ENCODE peak calls at places on chromosome 14, in seven cellular contexts. E is tibial artery, H is Panc1, U is psoas muscle, Z is tibial nerve, L is IMR-90, F is aorta. X is an unnamed sample. For H3K27me3, the result is how much of the 10 kb centered on the place peaks cover.

GRCh38 chr14:103362780-103363179 is 22.4 kb upstream of the MARK3 start:
- DNase-seq in H (no peak), F (no peak), L (no peak), E (no peak), U (no peak), Z (no peak), X (no peak)

GRCh38 chr14:61486930-61487495 is 165.6 kb downstream of the PRKCH start:
- DNase-seq in E (no peak), U (no peak), H (no peak), L (no peak), Z (no peak), F (no peak), X (no peak)

GRCh38 chr14:69539631-69540410 is 34.9 kb downstream of the CCDC177 start:
- DNase-seq in L (peak), E (peak), H (no peak), Z (peak), F (peak), U (no peak), X (peak)

GRCh38 chr14:23079716-23080115 is 15.2 kb downstream of the ACIN1 start:
- DNase-seq in Z (no peak), U (no peak), F (no peak), L (peak), H (no peak), E (no peak), X (no peak)

GRCh38 chr14:93880025-93880820 is 46.9 kb upstream of the FAM181A start:
- DNase-seq in H (no peak), F (peak), L (no peak), U (no peak), Z (no peak), E (peak), X (no peak)

GRCh38 chr14:33307691-33308369 is 369.2 kb downstream of the NPAS3 start:
- DNase-seq in L (no peak), F (no peak), U (peak), E (peak), H (no peak), Z (peak), X (no peak)

GRCh38 chr14:99687284-99688209 is 3.4 kb downstream of the CYP46A1 start:
- DNase-seq in H (no peak), U (no peak), E (peak), L (no peak), Z (no peak), F (peak), X (no peak)

GRCh38 chr14:91114079-91115065 is 499 bp downstream of the DGLUCY start:
- DNase-seq in L (peak), H (peak), E (peak), F (peak), U (peak), Z (peak), X (peak)

GRCh38 chr14:89252887-89253532 is 164.0 kb downstream of the FOXN3 start:
- DNase-seq in U (peak), L (peak), E (peak), Z (no peak), H (no peak), F (peak), X (no peak)

GRCh38 chr14:26414933-26415332 is 182.9 kb downstream of the NOVA1 start:
- DNase-seq in Z (no peak), H (no peak), F (no peak), U (no peak), L (no peak), E (no peak), X (no peak)

GRCh38 chr14:91985008-91985407 is 37.5 kb upstream of the FBLN5 start:
- DNase-seq in Z (no peak), E (no peak), H (no peak), L (peak), U (no peak), F (no peak), X (no peak)

GRCh38 chr14:92955381-92955780 is 32.4 kb downstream of the CHGA start:
- DNase-seq in H (no peak), U (no peak), E (no peak), Z (no peak), F (peak), L (no peak), X (no peak)

GRCh38 chr14:21680072-21680471 is 6.5 kb upstream of the OR4E1 start:
- DNase-seq in E (no peak), H (no peak), F (no peak), L (peak), Z (no peak), U (no peak), X (no peak)

GRCh38 chr14:75413013-75413412 is 14.8 kb upstream of the JDP2 start:
- DNase-seq in U (no peak), E (no peak), F (no peak), H (no peak), L (no peak), Z (no peak), X (no peak)

GRCh38 chr14:103086771-103087342 is 2.8 kb downstream of the LBHD2 start:
- DNase-seq in L (no peak), F (peak), U (peak), H (no peak), Z (no peak), E (no peak), X (peak)

GRCh38 chr14:52553002-52553670 is 500 bp downstream of the GPR137C start:
- DNase-seq in H (no peak), F (peak), Z (no peak), U (peak), E (peak), L (no peak), X (peak)

GRCh38 chr14:56196274-56196673 is 78.1 kb downstream of the PELI2 start:
- DNase-seq in H (no peak), L (peak), Z (no peak), F (no peak), U (no peak), E (no peak), X (no peak)

GRCh38 chr14:22898302-22898894 is 15.4 kb downstream of the REM2 start:
- DNase-seq in L (peak), H (no peak), E (peak), F (no peak), U (no peak), Z (no peak), X (no peak)

GRCh38 chr14:88417594-88417993 is 32.1 kb downstream of the SPATA7 start:
- DNase-seq in H (no peak), L (no peak), E (no peak), F (no peak), U (no peak), Z (no peak), X (no peak)

GRCh38 chr14:31819281-31819680 is 257.8 kb upstream of the ARHGAP5 start:
- DNase-seq in F (no peak), E (no peak), Z (no peak), L (no peak), U (no peak), H (no peak), X (no peak)

GRCh38 chr14:53855574-53855973 is 101.1 kb downstream of the BMP4 start:
- DNase-seq in H (no peak), Z (no peak), L (no peak), E (no peak), U (no peak), F (no peak), X (no peak)

GRCh38 chr14:84442481-84442880 is 1087.5 kb upstream of the FLRT2 start:
- DNase-seq in E (no peak), Z (no peak), L (no peak), U (no peak), H (no peak), F (no peak), X (no peak)

DNA sequence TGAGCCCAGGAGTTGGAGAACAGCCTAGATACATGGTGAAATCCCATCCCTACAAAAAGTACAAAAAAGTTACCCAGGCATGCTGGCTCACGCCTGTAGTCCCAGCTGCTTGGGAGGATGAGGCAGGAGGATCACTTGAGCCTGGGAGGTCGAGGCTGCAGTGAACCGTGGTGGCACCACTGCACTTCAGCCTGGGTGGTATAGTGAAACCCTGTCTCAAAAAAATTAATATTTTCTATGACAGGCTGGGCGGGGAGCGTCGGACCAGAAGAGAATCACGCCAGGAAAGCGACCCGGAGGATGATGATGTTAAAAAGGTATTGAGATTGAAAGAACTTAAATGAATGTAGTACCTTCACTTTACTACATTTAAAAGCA is 2.1 kb downstream of the PNN start:
- DNase-seq in E (no peak), F (no peak), H (no peak), Z (no peak), L (no peak), U (no peak), X (no peak)
- H3K4me3 ChIP-seq in E (no peak), F (no peak), H (no peak), Z (no peak), L (no peak), U (peak), X (no peak)

DNA sequence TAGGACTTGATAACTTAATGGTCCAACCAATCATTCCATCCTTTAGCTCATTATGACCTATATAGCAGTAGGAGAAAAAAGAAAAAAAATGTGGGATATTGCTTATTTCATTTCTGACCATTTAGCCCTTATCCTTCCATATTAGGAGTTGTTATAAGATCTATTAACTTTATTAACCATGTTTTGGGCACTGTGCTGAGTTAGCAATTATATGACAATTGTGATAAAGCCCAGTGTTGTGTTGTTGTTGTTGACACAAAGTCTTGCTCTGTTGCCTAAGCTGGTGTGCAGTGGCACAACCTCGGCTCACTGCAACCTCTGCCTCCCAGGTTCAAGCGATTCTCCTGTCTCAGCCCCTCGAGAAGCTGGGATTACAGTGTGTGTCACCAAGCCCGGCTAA is 569.7 kb upstream of the FOXG1 start:
- DNase-seq in U (no peak), H (no peak), Z (no peak), E (no peak), L (no peak), F (no peak), X (no peak)
- H3K27me3 ChIP-seq in U (under half), H (under half), Z (under half), E (under half), L (under half), F (under half), X (under half)

GRCh38 chr14:24366664-24367505 is 1.1 kb upstream of the NFATC4 start:
- DNase-seq in L (peak), E (peak), U (peak), F (peak), H (no peak), Z (peak), X (peak)
- H3K4me3 ChIP-seq in L (peak), E (peak), U (peak), F (peak), H (peak), Z (peak), X (peak)

GRCh38 chr14:63323148-63323547 is 4.4 kb upstream of the GPHB5 start:
- DNase-seq in E (no peak), F (no peak), L (no peak), Z (no peak), U (no peak), H (no peak), X (no peak)

DNA sequence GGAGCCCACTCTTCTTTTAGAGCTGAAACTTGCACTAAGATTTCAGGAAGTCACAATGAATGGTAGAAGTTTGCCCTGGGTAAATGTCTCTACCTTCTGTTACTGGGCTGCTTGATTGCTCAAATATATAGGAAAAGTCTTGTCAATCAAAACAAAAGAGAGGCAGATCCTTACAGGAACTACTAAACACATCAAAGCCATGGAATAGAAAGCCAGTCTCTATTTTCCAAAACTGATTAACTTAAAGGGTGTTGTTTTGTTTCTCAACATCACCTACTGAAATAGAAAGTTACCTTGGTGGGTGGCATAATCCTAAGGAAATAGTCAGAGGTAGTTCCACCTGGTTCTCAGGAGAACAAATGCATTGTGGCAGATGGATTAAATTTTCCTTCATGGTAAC is at the start of gene GPHB5:
- DNase-seq in U (no peak), F (no peak), L (no peak), E (no peak), H (no peak), Z (no peak), X (no peak)
- H3K27me3 ChIP-seq in U (under half), F (under half), L (under half), E (under half), H (under half), Z (under half), X (under half)

GRCh38 chr14:65044596-65044959 is 57.7 kb downstream of the MAX start:
- DNase-seq in F (peak), L (no peak), Z (no peak), E (peak), U (no peak), H (no peak), X (peak)
- H3K4me3 ChIP-seq in F (no peak), L (no peak), Z (no peak), E (no peak), U (no peak), H (no peak), X (no peak)

DNA sequence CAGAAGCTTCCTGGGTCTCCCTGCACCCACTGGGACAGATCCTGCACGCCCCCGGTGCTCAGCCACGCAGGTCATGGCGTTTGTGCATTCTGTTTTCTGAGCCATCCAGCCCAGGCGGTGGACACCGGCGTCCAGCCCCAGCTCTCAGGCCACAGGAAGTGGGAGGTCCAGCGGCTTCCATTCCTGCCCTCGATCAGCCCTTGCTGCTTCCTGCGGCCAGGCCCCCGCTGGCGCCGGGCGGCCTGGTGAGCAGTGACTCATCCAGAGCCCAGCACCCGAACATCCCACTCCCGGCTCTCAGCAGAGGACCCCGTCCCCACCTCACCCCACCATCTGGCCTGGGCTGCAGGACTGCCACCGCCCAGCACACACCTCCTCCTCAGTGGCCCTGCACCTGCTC is 18.0 kb upstream of the NUDT14 start:
- DNase-seq in Z (no peak), L (peak), U (no peak), F (no peak), E (no peak), H (no peak), X (no peak)
- H3K27me3 ChIP-seq in Z (under half), L (under half), U (under half), F (under half), E (half or more), H (under half), X (half or more)

X was measured in left lung.